ENCODE peak calls at places on chromosomes 1 and 21, in ten cellular contexts. T, S, E, A, B, Z, F, R, M and Y are unnamed samples.

GRCh38 chr21:43991447-43991991 is 20.6 kb upstream of the TRAPPC10 start:
- DNase-seq in R (no peak), E (no peak), S (no peak), M (no peak), B (peak), F (no peak), Z (no peak), A (no peak), T (no peak), Y (no peak)

GRCh38 chr1:203751051-203751450 is 13.9 kb upstream of the LAX1 start:
- DNase-seq in R (no peak), S (no peak), E (no peak), M (no peak), Z (no peak), F (no peak), A (no peak), B (no peak), T (no peak), Y (no peak)

GRCh38 chr1:18110968-18111367 is 3.4 kb downstream of the IGSF21 start:
- DNase-seq in M (no peak), B (peak), E (peak), Z (no peak), A (no peak), T (no peak), R (no peak), F (no peak), S (no peak), Y (no peak)

GRCh38 chr1:24351247-24351646 is 32.1 kb downstream of the GRHL3 start:
- DNase-seq in M (no peak), S (no peak), F (no peak), Z (peak), B (no peak), R (no peak), E (no peak), T (no peak), A (no peak), Y (no peak)

GRCh38 chr1:110610084-110610483 is 3.9 kb upstream of the KCNA2 start:
- DNase-seq in M (no peak), S (no peak), E (no peak), B (no peak), T (no peak), Z (no peak), R (no peak), A (no peak), F (no peak), Y (no peak)

GRCh38 chr1:180123463-180123936 is 31.2 kb upstream of the QSOX1 start:
- DNase-seq in A (no peak), M (no peak), S (peak), T (no peak), F (no peak), B (no peak), Z (no peak), E (no peak), R (peak), Y (no peak)

GRCh38 chr21:44582055-44582454 is 1.7 kb upstream of the KRTAP10-5 start:
- DNase-seq in R (no peak), F (no peak), E (no peak), Z (no peak), A (no peak), M (no peak), T (no peak), B (no peak), S (no peak), Y (no peak)

GRCh38 chr1:225539069-225539468 is 111.2 kb upstream of the LBR start:
- DNase-seq in E (no peak), F (no peak), M (no peak), B (no peak), R (no peak), S (no peak), T (no peak), A (no peak), Z (no peak), Y (no peak)

GRCh38 chr1:236494586-236495207 is 29.1 kb upstream of the LGALS8 start:
- DNase-seq in Z (no peak), E (no peak), M (no peak), S (no peak), F (no peak), R (no peak), B (no peak), A (no peak), T (no peak), Y (no peak)

GRCh38 chr1:109783436-109783835 is 19.7 kb upstream of the EPS8L3 start:
- DNase-seq in E (no peak), A (no peak), Z (no peak), B (no peak), T (peak), F (peak), S (peak), M (no peak), R (no peak), Y (peak)

GRCh38 chr1:170670751-170671628 is 7.1 kb downstream of the PRRX1 start:
- DNase-seq in M (peak), E (peak), T (peak), Z (no peak), R (peak), B (peak), A (no peak), F (peak), S (no peak), Y (no peak)

GRCh38 chr1:224880593-224881307 is 48.7 kb upstream of the DNAH14 start:
- DNase-seq in T (no peak), A (no peak), R (no peak), F (no peak), B (no peak), S (peak), M (no peak), Z (no peak), E (peak), Y (peak)

GRCh38 chr1:14895727-14896126 is 257.8 kb upstream of the TMEM51 start:
- DNase-seq in R (no peak), B (no peak), T (no peak), A (no peak), S (no peak), F (no peak), Z (no peak), M (no peak), E (no peak), Y (no peak)

GRCh38 chr1:201022824-201023516 is 544 bp downstream of the KIF21B start:
- DNase-seq in E (peak), M (no peak), F (no peak), Z (no peak), S (no peak), T (no peak), A (no peak), R (no peak), B (no peak), Y (no peak)

GRCh38 chr1:228066891-228067654 is 15.4 kb upstream of the ARF1 start:
- DNase-seq in A (peak), R (no peak), Z (no peak), E (no peak), T (peak), B (no peak), S (no peak), F (no peak), M (no peak), Y (no peak)

GRCh38 chr1:32817815-32818786 is 648 bp downstream of the S100PBP start:
- DNase-seq in S (peak), M (peak), A (peak), T (peak), R (peak), B (peak), F (peak), Z (peak), E (peak), Y (peak)

GRCh38 chr21:15423676-15424445 is 305.9 kb upstream of the USP25 start:
- DNase-seq in A (no peak), E (no peak), S (no peak), T (no peak), B (no peak), Z (no peak), F (no peak), R (no peak), M (no peak), Y (no peak)

GRCh38 chr21:46489800-46490199 is 31.1 kb downstream of the DIP2A start:
- DNase-seq in B (no peak), M (no peak), E (no peak), R (no peak), S (no peak), T (no peak), F (no peak), A (no peak), Z (no peak), Y (no peak)

GRCh38 chr1:241714321-241715218 is 62.5 kb downstream of the WDR64 start:
- DNase-seq in E (no peak), F (no peak), A (no peak), Z (no peak), T (no peak), S (no peak), R (no peak), B (no peak), M (no peak), Y (no peak)

GRCh38 chr21:39386194-39386593 is 37.3 kb upstream of the HMGN1 start:
- DNase-seq in R (peak), T (peak), F (no peak), E (no peak), S (peak), B (peak), M (peak), A (no peak), Z (no peak), Y (no peak)

GRCh38 chr1:202860744-202861419 is 28.1 kb downstream of the RABIF start:
- DNase-seq in S (peak), F (peak), Z (peak), E (peak), M (peak), A (no peak), T (peak), B (peak), R (peak), Y (peak)

GRCh38 chr1:94602802-94603625 is 61.5 kb upstream of the F3 start:
- DNase-seq in B (no peak), S (peak), M (no peak), A (no peak), T (no peak), R (no peak), Z (no peak), F (no peak), E (no peak), Y (no peak)

GRCh38 chr1:96364576-96364975 is 357.0 kb upstream of the PTBP2 start:
- DNase-seq in A (no peak), T (no peak), E (no peak), F (no peak), B (no peak), S (no peak), R (no peak), Z (no peak), M (no peak), Y (no peak)

GRCh38 chr21:42845296-42845965 is 33.9 kb downstream of the WDR4 start:
- DNase-seq in Z (peak), F (peak), T (peak), B (no peak), S (peak), R (no peak), E (no peak), M (no peak), A (no peak), Y (no peak)

GRCh38 chr1:110339427-110340206 is 440 bp downstream of the RBM15 start:
- DNase-seq in E (peak), T (peak), S (no peak), Z (peak), F (peak), M (no peak), A (peak), B (peak), R (peak), Y (peak)

GRCh38 chr1:17192394-17193221 is 12.3 kb upstream of the PADI1 start:
- DNase-seq in Z (no peak), R (peak), S (no peak), A (no peak), M (no peak), E (no peak), T (no peak), F (no peak), B (no peak), Y (no peak)

GRCh38 chr1:49060766-49061165 is 284.1 kb upstream of the BEND5 start:
- DNase-seq in Z (no peak), A (no peak), E (no peak), F (no peak), T (no peak), R (no peak), B (no peak), M (no peak), S (no peak), Y (no peak)

GRCh38 chr1:192968323-192968722 is 90.8 kb downstream of the UCHL5 start:
- DNase-seq in E (no peak), B (no peak), S (no peak), A (no peak), M (no peak), Z (no peak), F (peak), R (no peak), T (no peak), Y (no peak)

GRCh38 chr1:153288634-153289275 is 24.0 kb downstream of the PGLYRP3 start:
- DNase-seq in T (no peak), F (no peak), B (no peak), S (no peak), M (no peak), A (no peak), E (no peak), Z (peak), R (peak), Y (peak)

GRCh38 chr21:37784591-37785318 is 131.5 kb downstream of the KCNJ6 start:
- DNase-seq in Z (no peak), M (no peak), F (no peak), E (no peak), A (no peak), S (no peak), B (no peak), T (no peak), R (no peak), Y (no peak)

GRCh38 chr1:57489342-57490036 is 65.6 kb upstream of the DAB1 start:
- DNase-seq in Z (no peak), R (no peak), T (no peak), E (no peak), S (no peak), A (no peak), B (no peak), M (no peak), F (peak), Y (no peak)

GRCh38 chr1:87428883-87429282 is 100.2 kb downstream of the LMO4 start:
- DNase-seq in S (no peak), Z (no peak), B (no peak), R (no peak), A (no peak), M (no peak), F (no peak), T (no peak), E (no peak), Y (no peak)

GRCh38 chr1:27418326-27418761 is 25.9 kb downstream of the GPR3 start:
- DNase-seq in F (peak), Z (no peak), T (peak), A (no peak), R (no peak), E (peak), B (peak), M (peak), S (peak), Y (peak)

GRCh38 chr1:36653850-36654249 is 171.1 kb upstream of the CSF3R start:
- DNase-seq in S (no peak), T (peak), F (no peak), A (peak), M (no peak), Z (no peak), R (no peak), B (peak), E (no peak), Y (peak)

GRCh38 chr1:161498646-161499045 is 6.6 kb upstream of the FCGR2A start:
- DNase-seq in E (no peak), A (no peak), R (no peak), T (no peak), M (no peak), Z (no peak), F (no peak), B (no peak), S (no peak), Y (no peak)

DNA sequence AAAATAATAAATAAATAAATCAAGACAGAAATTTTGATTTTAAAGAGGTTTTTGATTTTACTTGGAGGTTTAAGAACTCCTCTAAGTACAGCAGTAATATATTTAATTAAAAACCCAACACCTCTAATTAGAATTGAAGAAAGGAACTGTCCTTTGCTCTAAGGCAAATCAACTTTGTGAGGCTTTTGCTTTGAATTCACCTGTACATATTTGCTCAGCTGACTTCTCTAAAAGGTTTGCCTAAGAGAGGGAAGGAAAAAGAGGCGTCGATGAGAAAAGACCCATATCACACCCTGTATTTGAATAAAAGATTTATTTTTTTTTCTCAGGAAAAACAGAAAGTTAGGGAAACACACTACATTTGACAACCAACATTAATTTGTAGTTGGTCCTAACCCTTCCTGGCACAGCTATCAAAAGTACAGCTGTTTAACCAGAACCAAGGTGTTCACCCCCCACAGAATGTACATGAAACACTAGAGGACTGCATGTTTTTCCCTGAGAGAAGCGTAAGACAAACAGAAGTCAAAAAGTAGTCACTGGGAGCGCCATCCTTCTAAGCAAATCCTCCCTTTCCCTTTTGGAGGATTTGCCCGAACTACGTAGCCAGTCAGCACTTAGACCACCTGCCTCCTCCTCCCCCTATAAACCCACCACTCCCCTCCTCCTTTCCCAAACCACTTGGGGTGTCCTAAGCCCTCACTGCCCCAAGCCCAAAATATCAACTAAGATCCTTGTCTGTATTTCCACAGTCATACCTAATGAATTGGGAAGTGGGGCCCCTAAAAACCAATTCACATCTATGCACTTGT is 4.9 kb downstream of the MCL1 start:
- DNase-seq in A (no peak), T (peak), S (no peak), R (no peak), M (no peak), E (no peak), B (no peak), Z (no peak), F (no peak), Y (no peak)
- TF ChIP-seq POLR2A in A (no peak), T (no peak), S (peak), R (peak), M (no peak), E (peak), B (no peak), Z (peak), F (peak), Y (no peak)

GRCh38 chr21:21199342-21200102 is 201.3 kb downstream of the NCAM2 start:
- DNase-seq in R (no peak), S (no peak), E (no peak), T (no peak), Z (no peak), M (no peak), A (no peak), B (no peak), F (no peak), Y (no peak)
- TF ChIP-seq POLR2A in R (no peak), S (no peak), E (no peak), T (no peak), Z (no peak), M (no peak), A (no peak), B (no peak), F (no peak), Y (no peak)

DNA sequence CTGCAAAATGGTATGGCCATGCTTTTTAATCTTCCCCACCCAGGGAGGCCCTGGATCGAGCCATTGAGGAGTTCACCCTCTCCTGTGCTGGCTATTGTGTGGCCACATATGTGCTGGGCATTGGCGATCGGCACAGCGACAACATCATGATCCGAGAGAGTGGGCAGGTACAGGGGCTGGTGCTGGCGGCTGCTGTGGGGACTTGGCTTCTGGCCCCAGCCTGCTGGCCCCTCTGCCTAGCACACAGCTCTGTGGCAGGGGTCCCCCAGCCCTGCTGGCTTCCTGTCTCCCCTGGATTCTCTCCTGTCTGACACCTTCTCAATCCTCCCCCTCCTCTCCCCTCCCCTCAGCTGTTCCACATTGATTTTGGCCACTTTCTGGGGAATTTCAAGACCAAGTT is 72.4 kb downstream of the PIK3CD start:
- DNase-seq in M (no peak), A (no peak), S (no peak), E (no peak), T (no peak), B (no peak), Z (no peak), F (no peak), R (no peak), Y (no peak)
- TF ChIP-seq POLR2A in M (no peak), A (no peak), S (no peak), E (no peak), T (no peak), B (no peak), Z (no peak), F (no peak), R (no peak), Y (no peak)

GRCh38 chr1:157138220-157139124 is at the start of gene ETV3:
- DNase-seq in S (peak), A (peak), E (peak), Z (peak), F (peak), B (peak), R (peak), M (peak), T (peak), Y (peak)
- TF ChIP-seq POLR2A in S (peak), A (peak), E (peak), Z (no peak), F (peak), B (peak), R (peak), M (peak), T (peak), Y (peak)

GRCh38 chr1:12150456-12151200 is 16.2 kb upstream of the TNFRSF1B start:
- DNase-seq in M (no peak), B (no peak), S (no peak), A (no peak), E (no peak), R (no peak), T (no peak), Z (no peak), F (no peak), Y (no peak)
- TF ChIP-seq POLR2A in M (no peak), B (no peak), S (no peak), A (no peak), E (no peak), R (no peak), T (no peak), Z (no peak), F (no peak), Y (no peak)

DNA sequence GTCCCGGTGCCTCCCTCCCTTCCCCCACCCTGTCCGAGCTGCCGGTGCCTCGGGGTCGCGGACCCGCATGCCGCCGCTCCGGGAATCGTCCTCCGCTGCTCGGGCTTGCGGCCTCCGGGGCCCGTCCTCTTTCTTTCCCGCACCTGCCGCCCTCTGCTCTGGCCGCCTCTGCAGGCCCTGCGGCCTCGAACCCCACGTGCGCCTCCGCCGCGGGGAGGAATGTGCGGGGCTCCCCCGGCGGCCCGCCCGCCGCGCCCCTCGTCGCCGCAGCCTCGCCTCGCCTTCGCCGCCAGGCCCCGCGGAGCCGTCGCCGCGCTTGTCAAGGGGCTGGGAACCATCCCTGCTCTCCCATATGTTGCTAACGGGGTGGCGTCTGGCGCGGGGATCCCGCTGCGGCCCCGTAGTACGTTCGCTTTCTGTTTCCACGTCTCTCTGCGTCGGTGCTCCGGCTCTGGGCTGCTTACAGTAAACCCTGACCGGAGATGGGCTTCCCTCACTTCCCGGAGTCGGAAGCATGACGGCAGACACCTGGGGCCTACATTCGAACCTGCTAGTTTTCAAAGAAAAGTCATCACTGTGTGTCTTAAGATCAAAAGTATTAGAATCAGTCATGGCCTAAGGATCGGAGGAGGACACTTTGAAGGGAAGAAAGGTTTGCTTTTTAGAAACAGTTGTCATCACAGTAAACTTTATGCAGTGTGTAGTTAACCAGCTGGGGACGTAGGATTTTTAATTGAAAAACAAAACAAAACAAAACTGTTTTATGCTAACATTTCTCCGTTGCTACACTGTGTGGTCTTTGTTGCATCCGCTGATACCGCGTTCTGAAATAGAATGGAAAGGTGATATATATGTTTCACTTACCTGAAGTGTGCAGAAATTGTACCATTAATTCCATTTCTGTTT is 68.9 kb downstream of the SLC35A3 start:
- DNase-seq in F (peak), S (peak), B (peak), T (peak), R (peak), E (peak), A (peak), Z (peak), M (peak), Y (no peak)
- TF ChIP-seq POLR2A in F (no peak), S (peak), B (no peak), T (no peak), R (no peak), E (peak), A (no peak), Z (peak), M (no peak), Y (no peak)